ENCODE peak calls at places on chromosomes 6 and 20, in five cellular contexts. K is astrocyte of the spinal cord, B is foreskin fibroblast, G is left lung, P is DND-41. L is an unnamed sample.

GRCh38 chr6:150152891-150153876 is 10.3 kb downstream of the PPP1R14C start:
- DNase-seq in K (no peak), P (no peak), G (no peak), B (no peak), L (peak)

GRCh38 chr6:128580224-128581110 is 60.1 kb upstream of the PTPRK start:
- DNase-seq in B (no peak), P (no peak), G (no peak), K (no peak), L (no peak)

GRCh38 chr6:113122060-113122459 is 735.1 kb upstream of the MARCKS start:
- DNase-seq in P (no peak), B (peak), K (peak), G (no peak), L (peak)

GRCh38 chr6:133553652-133554051 is 312.5 kb downstream of the EYA4 start:
- DNase-seq in K (peak), B (peak), G (no peak), P (peak), L (peak)

GRCh38 chr6:43966374-43966658 is 160.9 kb downstream of the MRPL14 start:
- DNase-seq in B (no peak), P (no peak), K (no peak), G (no peak), L (no peak)

GRCh38 chr6:36120539-36120938 is 9.8 kb upstream of the MAPK13 start:
- DNase-seq in B (no peak), P (peak), G (no peak), K (no peak), L (no peak)

GRCh38 chr6:79453558-79454042 is 83.6 kb downstream of the LCA5 start:
- DNase-seq in K (peak), B (peak), G (no peak), P (peak), L (peak)

GRCh38 chr6:111724039-111724438 is 118.4 kb upstream of the TRAF3IP2 start:
- DNase-seq in G (no peak), P (no peak), K (no peak), B (no peak), L (peak)

GRCh38 chr6:12129523-12129922 is 117.4 kb downstream of the HIVEP1 start:
- DNase-seq in G (no peak), P (no peak), B (no peak), K (no peak), L (no peak)

GRCh38 chr6:6225885-6226284 is 94.6 kb downstream of the F13A1 start:
- DNase-seq in P (no peak), G (no peak), B (no peak), K (no peak), L (no peak)

GRCh38 chr6:146339716-146340115 is 203.9 kb upstream of the RAB32 start:
- DNase-seq in K (peak), G (no peak), P (no peak), B (peak), L (peak)

GRCh38 chr6:138087549-138087948 is 19.7 kb downstream of the PERP start:
- DNase-seq in G (no peak), K (peak), P (no peak), B (no peak), L (no peak)

GRCh38 chr6:24858154-24858801 is 59.6 kb upstream of the ARMH2 start:
- DNase-seq in G (no peak), B (peak), P (no peak), K (no peak), L (peak)

GRCh38 chr6:24855389-24856245 is 56.9 kb upstream of the ARMH2 start:
- DNase-seq in P (peak), K (peak), G (no peak), B (peak), L (peak)

GRCh38 chr6:24854077-24854670 is 55.5 kb upstream of the ARMH2 start:
- DNase-seq in G (no peak), P (no peak), K (no peak), B (no peak), L (no peak)

GRCh38 chr6:24856954-24857670 is 58.4 kb upstream of the ARMH2 start:
- DNase-seq in G (no peak), B (no peak), P (no peak), K (no peak), L (no peak)

GRCh38 chr6:24856246-24856599 is 57.5 kb upstream of the ARMH2 start:
- DNase-seq in B (no peak), P (no peak), K (no peak), G (no peak), L (no peak)
- TF ChIP-seq CTCF in B (no peak), P (no peak), K (no peak), G (no peak), L (no peak)

GRCh38 chr6:34239240-34239825 is 2.7 kb downstream of the HMGA1 start:
- DNase-seq in K (no peak), B (peak), P (no peak), G (no peak), L (no peak)

GRCh38 chr6:34241351-34242215 is 4.9 kb downstream of the HMGA1 start:
- DNase-seq in P (no peak), K (no peak), B (peak), G (no peak), L (no peak)

GRCh38 chr6:34239893-34240292 is 3.2 kb downstream of the HMGA1 start:
- DNase-seq in G (no peak), B (peak), K (no peak), P (no peak), L (no peak)

GRCh38 chr6:34242252-34243130 is 5.8 kb downstream of the HMGA1 start:
- DNase-seq in G (no peak), B (peak), K (peak), P (no peak), L (no peak)

DNA sequence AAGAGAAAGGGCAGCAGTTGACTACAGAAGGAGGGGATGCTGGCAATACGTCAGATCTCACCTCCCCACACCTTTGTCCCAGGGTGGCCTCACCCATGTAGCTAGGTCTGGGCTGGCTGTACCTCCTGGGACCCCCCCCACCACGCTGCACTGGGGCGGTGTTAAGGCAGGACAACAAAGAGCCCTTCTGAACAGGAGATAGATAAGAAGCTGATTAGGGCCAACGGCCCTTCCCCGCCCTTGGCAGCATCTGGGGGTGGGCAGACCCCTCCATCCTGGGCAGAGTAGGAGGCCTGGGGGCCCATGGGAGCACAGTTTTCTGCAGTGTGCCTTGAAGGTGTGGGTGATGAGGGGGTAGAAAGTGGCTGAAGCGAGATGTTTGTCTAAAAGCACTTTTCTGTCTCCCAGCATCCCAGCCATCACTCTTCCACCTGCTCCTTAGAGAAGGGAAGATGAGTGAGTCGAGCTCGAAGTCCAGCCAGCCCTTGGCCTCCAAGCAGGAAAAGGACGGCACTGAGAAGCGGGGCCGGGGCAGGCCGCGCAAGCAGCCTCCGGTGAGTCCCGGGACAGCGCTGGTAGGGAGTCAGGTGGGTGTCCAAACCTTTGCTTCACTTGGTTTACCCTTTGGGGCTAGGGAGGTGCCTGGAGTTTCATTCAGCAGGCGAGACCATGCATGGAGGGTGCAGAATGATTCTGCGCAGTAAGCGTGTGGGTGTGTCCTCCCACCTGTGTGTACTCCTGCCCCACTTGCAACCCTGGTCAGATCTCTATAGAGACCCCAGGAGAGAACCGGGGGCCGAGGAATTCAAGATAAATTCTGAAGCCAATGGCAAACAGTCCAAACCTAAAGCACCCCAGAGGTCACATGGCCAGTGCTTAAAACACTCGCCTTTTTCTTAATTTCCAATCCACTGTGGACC is 3.9 kb downstream of the HMGA1 start:
- DNase-seq in K (no peak), B (no peak), P (no peak), G (no peak), L (no peak)
- H3K4me3 ChIP-seq in K (no peak), B (no peak), P (no peak), G (no peak), L (no peak)

GRCh38 chr20:46252352-46253091 is 55.8 kb downstream of the CDH22 start:
- DNase-seq in G (no peak), K (no peak), B (no peak), P (no peak), L (no peak)

GRCh38 chr20:46255440-46256104 is 52.7 kb downstream of the CDH22 start:
- DNase-seq in B (peak), G (peak), K (peak), P (peak), L (peak)

GRCh38 chr20:46250772-46251171 is 57.5 kb downstream of the CDH22 start:
- DNase-seq in P (no peak), K (no peak), B (no peak), G (no peak), L (no peak)

GRCh38 chr20:46251211-46251673 is 57.1 kb downstream of the CDH22 start:
- DNase-seq in G (no peak), P (no peak), B (no peak), K (no peak), L (no peak)

DNA sequence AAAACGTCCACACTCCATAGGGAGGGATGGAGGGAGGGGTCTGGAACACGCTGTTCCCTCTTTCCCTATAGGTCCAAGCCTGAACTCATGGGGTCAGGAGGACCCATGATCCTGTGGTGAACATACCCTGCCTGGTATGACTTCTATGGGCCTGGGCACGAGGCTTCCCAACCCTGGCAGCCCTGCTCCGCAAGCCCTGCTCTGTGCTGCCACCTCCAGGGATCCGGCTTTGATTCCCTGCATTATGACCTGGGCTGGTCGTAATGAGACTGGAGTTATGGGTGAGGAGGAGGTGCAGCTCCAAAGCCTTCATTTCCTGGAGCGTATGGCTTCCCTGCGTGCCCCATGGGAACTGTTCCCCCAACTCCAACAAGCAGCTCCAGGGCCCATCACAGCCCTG is 54.9 kb downstream of the CDH22 start:
- DNase-seq in P (no peak), B (peak), K (no peak), G (no peak), L (no peak)
- TF ChIP-seq CTCF in P (peak), B (no peak), K (no peak), G (no peak), L (peak)

GRCh38 chr6:16504608-16505007 is 256.7 kb downstream of the ATXN1 start:
- DNase-seq in K (no peak), P (no peak), B (no peak), G (no peak), L (no peak)
- H3K4me3 ChIP-seq in K (no peak), P (no peak), B (no peak), G (no peak), L (no peak)

L was measured in fibroblast of the aortic adventitia.